ENCODE peak calls at places on chromosome 18, in nine cellular contexts. One of them, this sample, is unnamed. For H3K4me1, the result is how much of the 10 kb centered on the place peaks cover.

GRCh38 chr18:78396077-78396476 is 583.5 kb upstream of the SALL3 start:
- DNase-seq in endodermal cell: no peak
- DNase-seq in OCI-LY7: no peak
- DNase-seq in GM23338: no peak
- DNase-seq in cardiac muscle cell: no peak
- DNase-seq in transverse colon: no peak
- DNase-seq in neuronal stem cell: no peak
- DNase-seq in A549: no peak
- DNase-seq in right cardiac atrium: no peak
- DNase-seq in this sample: no peak

GRCh38 chr18:55857409-55857808 is 269.4 kb upstream of the TCF4 start:
- DNase-seq in neuronal stem cell: no peak
- DNase-seq in A549: no peak
- DNase-seq in transverse colon: no peak
- DNase-seq in right cardiac atrium: no peak
- DNase-seq in OCI-LY7: no peak
- DNase-seq in GM23338: no peak
- DNase-seq in endodermal cell: no peak
- DNase-seq in cardiac muscle cell: no peak
- DNase-seq in this sample: no peak

GRCh38 chr18:23307567-23308295 is 145.4 kb upstream of the RIOK3 start:
- DNase-seq in neuronal stem cell: no peak
- DNase-seq in GM23338: no peak
- DNase-seq in OCI-LY7: peak
- DNase-seq in transverse colon: no peak
- DNase-seq in endodermal cell: peak
- DNase-seq in right cardiac atrium: no peak
- DNase-seq in A549: no peak
- DNase-seq in cardiac muscle cell: peak
- DNase-seq in this sample: no peak

GRCh38 chr18:2889761-2890192 is 43.0 kb downstream of the EMILIN2 start:
- DNase-seq in GM23338: peak
- DNase-seq in OCI-LY7: no peak
- DNase-seq in cardiac muscle cell: peak
- DNase-seq in right cardiac atrium: no peak
- DNase-seq in neuronal stem cell: no peak
- DNase-seq in endodermal cell: no peak
- DNase-seq in transverse colon: no peak
- DNase-seq in A549: no peak
- DNase-seq in this sample: no peak

GRCh38 chr18:24071029-24071428 is 56.5 kb downstream of the TTC39C start:
- DNase-seq in endodermal cell: no peak
- DNase-seq in neuronal stem cell: no peak
- DNase-seq in GM23338: no peak
- DNase-seq in transverse colon: no peak
- DNase-seq in A549: no peak
- DNase-seq in right cardiac atrium: no peak
- DNase-seq in cardiac muscle cell: no peak
- DNase-seq in OCI-LY7: no peak
- DNase-seq in this sample: no peak

GRCh38 chr18:63994783-63995399 is 25.0 kb downstream of the SERPINB8 start:
- DNase-seq in cardiac muscle cell: peak
- DNase-seq in neuronal stem cell: peak
- DNase-seq in endodermal cell: peak
- DNase-seq in right cardiac atrium: peak
- DNase-seq in OCI-LY7: peak
- DNase-seq in transverse colon: peak
- DNase-seq in A549: peak
- DNase-seq in GM23338: peak
- DNase-seq in this sample: peak

GRCh38 chr18:39786477-39786876 is 2168.6 kb upstream of the PIK3C3 start:
- DNase-seq in transverse colon: no peak
- DNase-seq in cardiac muscle cell: no peak
- DNase-seq in endodermal cell: no peak
- DNase-seq in right cardiac atrium: no peak
- DNase-seq in neuronal stem cell: no peak
- DNase-seq in A549: no peak
- DNase-seq in GM23338: no peak
- DNase-seq in OCI-LY7: no peak
- DNase-seq in this sample: no peak

GRCh38 chr18:1668284-1668683 is 763.6 kb downstream of the ADCYAP1 start:
- DNase-seq in transverse colon: no peak
- DNase-seq in OCI-LY7: no peak
- DNase-seq in GM23338: no peak
- DNase-seq in neuronal stem cell: no peak
- DNase-seq in endodermal cell: no peak
- DNase-seq in A549: no peak
- DNase-seq in cardiac muscle cell: no peak
- DNase-seq in right cardiac atrium: no peak
- DNase-seq in this sample: no peak

GRCh38 chr18:8696749-8697211 is 8.6 kb upstream of the MTCL1 start:
- DNase-seq in right cardiac atrium: peak
- DNase-seq in transverse colon: peak
- DNase-seq in GM23338: peak
- DNase-seq in cardiac muscle cell: peak
- DNase-seq in neuronal stem cell: peak
- DNase-seq in endodermal cell: peak
- DNase-seq in A549: peak
- DNase-seq in OCI-LY7: peak
- DNase-seq in this sample: peak

GRCh38 chr18:68533641-68534040 is 181.3 kb downstream of the TMX3 start:
- DNase-seq in cardiac muscle cell: no peak
- DNase-seq in neuronal stem cell: no peak
- DNase-seq in GM23338: no peak
- DNase-seq in endodermal cell: no peak
- DNase-seq in right cardiac atrium: no peak
- DNase-seq in A549: no peak
- DNase-seq in transverse colon: no peak
- DNase-seq in OCI-LY7: no peak
- DNase-seq in this sample: no peak

GRCh38 chr18:27789406-27789805 is 387.5 kb downstream of the CDH2 start:
- DNase-seq in neuronal stem cell: no peak
- DNase-seq in A549: no peak
- DNase-seq in OCI-LY7: no peak
- DNase-seq in transverse colon: no peak
- DNase-seq in GM23338: no peak
- DNase-seq in endodermal cell: no peak
- DNase-seq in right cardiac atrium: no peak
- DNase-seq in cardiac muscle cell: no peak
- DNase-seq in this sample: no peak

GRCh38 chr18:44627245-44627644 is 53.4 kb upstream of the SETBP1 start:
- DNase-seq in OCI-LY7: no peak
- DNase-seq in neuronal stem cell: no peak
- DNase-seq in endodermal cell: no peak
- DNase-seq in A549: no peak
- DNase-seq in GM23338: no peak
- DNase-seq in cardiac muscle cell: peak
- DNase-seq in transverse colon: no peak
- DNase-seq in right cardiac atrium: no peak
- DNase-seq in this sample: no peak

GRCh38 chr18:26579941-26580618 is 31.7 kb upstream of the KCTD1 start:
- DNase-seq in cardiac muscle cell: no peak
- DNase-seq in transverse colon: peak
- DNase-seq in neuronal stem cell: no peak
- DNase-seq in endodermal cell: no peak
- DNase-seq in GM23338: no peak
- DNase-seq in A549: peak
- DNase-seq in OCI-LY7: no peak
- DNase-seq in right cardiac atrium: no peak
- DNase-seq in this sample: peak

GRCh38 chr18:27609221-27609620 is 424.1 kb upstream of the CHST9 start:
- DNase-seq in endodermal cell: no peak
- DNase-seq in neuronal stem cell: no peak
- DNase-seq in OCI-LY7: no peak
- DNase-seq in GM23338: no peak
- DNase-seq in A549: no peak
- DNase-seq in transverse colon: no peak
- DNase-seq in cardiac muscle cell: peak
- DNase-seq in right cardiac atrium: no peak
- DNase-seq in this sample: no peak

GRCh38 chr18:27863780-27864430 is 313.0 kb downstream of the CDH2 start:
- DNase-seq in A549: no peak
- DNase-seq in OCI-LY7: no peak
- DNase-seq in endodermal cell: no peak
- DNase-seq in cardiac muscle cell: no peak
- DNase-seq in right cardiac atrium: no peak
- DNase-seq in neuronal stem cell: no peak
- DNase-seq in transverse colon: no peak
- DNase-seq in GM23338: no peak
- DNase-seq in this sample: no peak

GRCh38 chr18:13271512-13271911 is 53.0 kb downstream of the LDLRAD4 start:
- DNase-seq in A549: no peak
- DNase-seq in cardiac muscle cell: no peak
- DNase-seq in neuronal stem cell: no peak
- DNase-seq in transverse colon: no peak
- DNase-seq in right cardiac atrium: peak
- DNase-seq in GM23338: no peak
- DNase-seq in OCI-LY7: no peak
- DNase-seq in endodermal cell: peak
- DNase-seq in this sample: no peak

GRCh38 chr18:13275075-13275474 is 56.5 kb downstream of the LDLRAD4 start:
- DNase-seq in GM23338: no peak
- DNase-seq in A549: no peak
- DNase-seq in transverse colon: no peak
- DNase-seq in OCI-LY7: no peak
- DNase-seq in cardiac muscle cell: no peak
- DNase-seq in endodermal cell: no peak
- DNase-seq in right cardiac atrium: no peak
- DNase-seq in neuronal stem cell: no peak
- DNase-seq in this sample: no peak

GRCh38 chr18:13276530-13277520 is 58.3 kb downstream of the LDLRAD4 start:
- DNase-seq in GM23338: no peak
- DNase-seq in A549: no peak
- DNase-seq in transverse colon: no peak
- DNase-seq in OCI-LY7: no peak
- DNase-seq in neuronal stem cell: no peak
- DNase-seq in right cardiac atrium: no peak
- DNase-seq in endodermal cell: peak
- DNase-seq in cardiac muscle cell: no peak
- DNase-seq in this sample: no peak

GRCh38 chr18:13272411-13272810 is 53.9 kb downstream of the LDLRAD4 start:
- DNase-seq in cardiac muscle cell: no peak
- DNase-seq in right cardiac atrium: peak
- DNase-seq in A549: no peak
- DNase-seq in neuronal stem cell: no peak
- DNase-seq in GM23338: no peak
- DNase-seq in endodermal cell: peak
- DNase-seq in OCI-LY7: no peak
- DNase-seq in transverse colon: no peak
- DNase-seq in this sample: no peak

GRCh38 chr18:13273800-13274199 is 55.2 kb downstream of the LDLRAD4 start:
- DNase-seq in A549: no peak
- DNase-seq in cardiac muscle cell: no peak
- DNase-seq in neuronal stem cell: no peak
- DNase-seq in right cardiac atrium: no peak
- DNase-seq in transverse colon: no peak
- DNase-seq in endodermal cell: peak
- DNase-seq in OCI-LY7: no peak
- DNase-seq in GM23338: no peak
- DNase-seq in this sample: no peak
- H3K4me1 ChIP-seq in A549: under half
- H3K4me1 ChIP-seq in cardiac muscle cell: under half
- H3K4me1 ChIP-seq in neuronal stem cell: under half
- H3K4me1 ChIP-seq in right cardiac atrium: under half
- H3K4me1 ChIP-seq in transverse colon: under half
- H3K4me1 ChIP-seq in endodermal cell: under half
- H3K4me1 ChIP-seq in OCI-LY7: under half
- H3K4me1 ChIP-seq in GM23338: under half
- H3K4me1 ChIP-seq in this sample: under half

GRCh38 chr18:46334200-46334553 is 230.0 kb downstream of the HAUS1 start:
- DNase-seq in endodermal cell: no peak
- DNase-seq in A549: no peak
- DNase-seq in neuronal stem cell: no peak
- DNase-seq in GM23338: no peak
- DNase-seq in transverse colon: no peak
- DNase-seq in OCI-LY7: no peak
- DNase-seq in right cardiac atrium: no peak
- DNase-seq in cardiac muscle cell: no peak
- DNase-seq in this sample: no peak
- H3K4me3 ChIP-seq in endodermal cell: peak
- H3K4me3 ChIP-seq in A549: peak
- H3K4me3 ChIP-seq in neuronal stem cell: peak
- H3K4me3 ChIP-seq in GM23338: peak
- H3K4me3 ChIP-seq in transverse colon: peak
- H3K4me3 ChIP-seq in OCI-LY7: no peak
- H3K4me3 ChIP-seq in right cardiac atrium: peak
- H3K4me3 ChIP-seq in cardiac muscle cell: peak
- H3K4me3 ChIP-seq in this sample: peak

GRCh38 chr18:79445740-79446566 is 50.2 kb downstream of the NFATC1 start:
- DNase-seq in neuronal stem cell: no peak
- DNase-seq in endodermal cell: no peak
- DNase-seq in cardiac muscle cell: no peak
- DNase-seq in A549: no peak
- DNase-seq in transverse colon: no peak
- DNase-seq in OCI-LY7: no peak
- DNase-seq in GM23338: no peak
- DNase-seq in right cardiac atrium: no peak
- DNase-seq in this sample: no peak
- H3K27ac ChIP-seq in neuronal stem cell: no peak
- H3K27ac ChIP-seq in endodermal cell: no peak
- H3K27ac ChIP-seq in cardiac muscle cell: peak
- H3K27ac ChIP-seq in A549: no peak
- H3K27ac ChIP-seq in transverse colon: no peak
- H3K27ac ChIP-seq in OCI-LY7: peak
- H3K27ac ChIP-seq in GM23338: no peak
- H3K27ac ChIP-seq in right cardiac atrium: no peak
- H3K27ac ChIP-seq in this sample: no peak

GRCh38 chr18:58692420-58693185 is 21.3 kb downstream of the MALT1 start:
- DNase-seq in endodermal cell: no peak
- DNase-seq in cardiac muscle cell: no peak
- DNase-seq in transverse colon: no peak
- DNase-seq in OCI-LY7: no peak
- DNase-seq in right cardiac atrium: no peak
- DNase-seq in GM23338: no peak
- DNase-seq in neuronal stem cell: no peak
- DNase-seq in A549: no peak
- DNase-seq in this sample: no peak

GRCh38 chr18:58682429-58683069 is 11.3 kb downstream of the MALT1 start:
- DNase-seq in A549: no peak
- DNase-seq in neuronal stem cell: no peak
- DNase-seq in transverse colon: peak
- DNase-seq in right cardiac atrium: peak
- DNase-seq in GM23338: no peak
- DNase-seq in endodermal cell: no peak
- DNase-seq in cardiac muscle cell: peak
- DNase-seq in OCI-LY7: no peak
- DNase-seq in this sample: peak

GRCh38 chr18:58691256-58691655 is 20.0 kb downstream of the MALT1 start:
- DNase-seq in endodermal cell: no peak
- DNase-seq in transverse colon: no peak
- DNase-seq in neuronal stem cell: no peak
- DNase-seq in cardiac muscle cell: peak
- DNase-seq in A549: no peak
- DNase-seq in GM23338: no peak
- DNase-seq in right cardiac atrium: no peak
- DNase-seq in OCI-LY7: no peak
- DNase-seq in this sample: no peak

GRCh38 chr18:58690259-58690658 is 19.0 kb downstream of the MALT1 start:
- DNase-seq in endodermal cell: no peak
- DNase-seq in neuronal stem cell: no peak
- DNase-seq in transverse colon: no peak
- DNase-seq in GM23338: no peak
- DNase-seq in A549: no peak
- DNase-seq in cardiac muscle cell: no peak
- DNase-seq in right cardiac atrium: no peak
- DNase-seq in OCI-LY7: no peak
- DNase-seq in this sample: no peak

GRCh38 chr18:58687871-58688308 is 16.6 kb downstream of the MALT1 start:
- DNase-seq in A549: no peak
- DNase-seq in neuronal stem cell: no peak
- DNase-seq in cardiac muscle cell: no peak
- DNase-seq in transverse colon: no peak
- DNase-seq in OCI-LY7: no peak
- DNase-seq in right cardiac atrium: no peak
- DNase-seq in endodermal cell: no peak
- DNase-seq in GM23338: no peak
- DNase-seq in this sample: no peak
- H3K4me1 ChIP-seq in A549: under half
- H3K4me1 ChIP-seq in neuronal stem cell: under half
- H3K4me1 ChIP-seq in cardiac muscle cell: under half
- H3K4me1 ChIP-seq in transverse colon: under half
- H3K4me1 ChIP-seq in OCI-LY7: under half
- H3K4me1 ChIP-seq in right cardiac atrium: under half
- H3K4me1 ChIP-seq in endodermal cell: under half
- H3K4me1 ChIP-seq in GM23338: under half
- H3K4me1 ChIP-seq in this sample: under half

This sample was measured in lung.